ENCODE peak calls at places on chromosomes 11 and 22, in four cellular contexts. W is lower leg skin; E is NCI-H1417; F is stimulated activated CD8-positive, alpha-beta memory T cell treated with anti-CD3 and anti-CD28 coated beads, Interleukin-15, amount 100 ng/mL, for 1 hour. D is an unnamed sample.
A peak's percentile ranks its signal among the peaks of the same experiment; 100 is the strongest.

GRCh38 chr11:113385749-113386148 is 1.8 kb upstream of the ANKK1 start:
- DNase-seq in W (no peak), E (no peak), F (no peak), D (no peak)

GRCh38 chr11:11882539-11882938 is 40.8 kb downstream of the USP47 start:
- DNase-seq in W (no peak), E (no peak), F (no peak), D (no peak)

GRCh38 chr11:88036701-88037100 is 138.5 kb downstream of the RAB38 start:
- DNase-seq in W (no peak), E (no peak), F (no peak), D (no peak)

GRCh38 chr11:8913961-8914660 is 3.1 kb downstream of the AKIP1 start:
- DNase-seq in W (no peak), E (peak; percentile 13), F (no peak), D (no peak)

GRCh38 chr22:33909075-33909458 is 11.2 kb downstream of the LARGE1 start:
- DNase-seq in W (no peak), E (no peak), F (no peak), D (no peak)

GRCh38 chr11:105181100-105181499 is 41.5 kb upstream of the CARD18 start:
- DNase-seq in W (no peak), E (no peak), F (no peak), D (no peak)

GRCh38 chr11:16603890-16604783 is 134.3 kb upstream of the C11orf58 start:
- DNase-seq in W (no peak), E (peak; percentile 51), F (no peak), D (no peak)

GRCh38 chr11:6681949-6682348 is 1.2 kb downstream of the MRPL17 start:
- DNase-seq in W (no peak), E (no peak), F (no peak), D (no peak)

GRCh38 chr11:118290923-118291322 is 13.6 kb upstream of the CD3E start:
- DNase-seq in W (peak; percentile 46), E (no peak), F (no peak), D (peak; percentile 47)

GRCh38 chr11:110818032-110818687 is 105.9 kb upstream of the ARHGAP20 start:
- DNase-seq in W (no peak), E (no peak), F (no peak), D (no peak)

GRCh38 chr22:50176850-50177536 is 6.5 kb downstream of the PANX2 start:
- DNase-seq in W (no peak), E (no peak), F (no peak), D (no peak)

GRCh38 chr11:88515002-88515401 is 177.5 kb upstream of the CTSC start:
- DNase-seq in W (no peak), E (no peak), F (no peak), D (no peak)

GRCh38 chr22:49362393-49362792 is 465.3 kb downstream of the BRD1 start:
- DNase-seq in W (no peak), E (no peak), F (no peak), D (no peak)

GRCh38 chr11:76153609-76153949 is 52.7 kb downstream of the WNT11 start:
- DNase-seq in W (no peak), E (no peak), F (no peak), D (no peak)

GRCh38 chr11:71489311-71490043 is 36.5 kb downstream of the NADSYN1 start:
- DNase-seq in W (no peak), E (no peak), F (no peak), D (peak; percentile 33)

D was measured in ureter.